ENCODE peak calls at places on chromosomes 3 and 15, in eight cellular contexts. A is esophagus muscularis mucosa; I is mammary epithelial cell; D is endothelial cell of umbilical vein; O is ovary; W is heart right ventricle; B is effector memory CD4-positive, alpha-beta T cell; M is breast epithelium. T is an unnamed sample. For H3K9me3, the result is how much of the 10 kb centered on the place peaks cover.

GRCh38 chr3:4935347-4935746 is 43.9 kb upstream of the BHLHE40 start:
- DNase-seq in O (no peak), W (no peak), D (no peak), M (no peak), A (no peak), B (no peak), I (peak), T (no peak)

GRCh38 chr3:190286014-190286413 is 36.2 kb downstream of the CLDN1 start:
- DNase-seq in O (no peak), W (no peak), A (no peak), B (no peak), D (no peak), I (no peak), M (no peak), T (no peak)

GRCh38 chr3:187027531-187027936 is 97.2 kb downstream of the ST6GAL1 start:
- DNase-seq in B (peak), M (no peak), I (no peak), A (no peak), W (no peak), D (no peak), O (no peak), T (no peak)

GRCh38 chr15:60928987-60929386 is 300.1 kb downstream of the RORA start:
- DNase-seq in I (no peak), M (no peak), D (no peak), B (no peak), W (no peak), O (no peak), A (no peak), T (no peak)

GRCh38 chr3:142223282-142223681 is 2.1 kb downstream of the GK5 start:
- DNase-seq in B (no peak), I (no peak), W (no peak), M (no peak), A (no peak), D (no peak), O (no peak), T (no peak)

GRCh38 chr3:165635791-165636681 is 201.2 kb downstream of the BCHE start:
- DNase-seq in B (no peak), A (no peak), O (no peak), M (no peak), I (no peak), W (no peak), D (no peak), T (no peak)

GRCh38 chr3:29282431-29283296 is 1.8 kb downstream of the RBMS3 start:
- DNase-seq in O (no peak), A (no peak), M (no peak), D (peak), I (peak), B (no peak), W (no peak), T (no peak)

GRCh38 chr3:63333815-63334214 is 55.7 kb downstream of the SYNPR start:
- DNase-seq in I (no peak), M (no peak), W (no peak), D (no peak), A (no peak), B (no peak), O (no peak), T (no peak)

GRCh38 chr15:62291262-62291661 is 126.2 kb upstream of the C2CD4B start:
- DNase-seq in A (no peak), I (no peak), B (no peak), W (no peak), M (no peak), O (no peak), D (no peak), T (no peak)

GRCh38 chr15:98674336-98674735 is 26.0 kb downstream of the IGF1R start:
- DNase-seq in A (no peak), D (peak), O (no peak), B (no peak), W (peak), I (no peak), M (no peak), T (no peak)

GRCh38 chr15:37015476-37015875 is 84.9 kb downstream of the MEIS2 start:
- DNase-seq in O (no peak), B (no peak), M (no peak), A (no peak), D (no peak), W (no peak), I (no peak), T (no peak)

GRCh38 chr3:65033577-65033976 is 345.8 kb upstream of the ADAMTS9 start:
- DNase-seq in A (no peak), B (no peak), O (no peak), W (no peak), M (no peak), I (no peak), D (no peak), T (no peak)

GRCh38 chr15:37045859-37046318 is 54.5 kb downstream of the MEIS2 start:
- DNase-seq in W (no peak), I (no peak), D (no peak), B (no peak), A (no peak), M (no peak), O (no peak), T (no peak)

GRCh38 chr3:173737167-173737808 is 339.7 kb downstream of the NLGN1 start:
- DNase-seq in M (no peak), B (no peak), W (no peak), A (no peak), D (no peak), O (no peak), I (peak), T (no peak)

GRCh38 chr15:82100116-82100795 is 54.4 kb upstream of the MEX3B start:
- DNase-seq in W (no peak), A (no peak), B (no peak), M (no peak), I (no peak), O (no peak), D (no peak), T (no peak)

GRCh38 chr3:103924544-103924943 is 1442.2 kb upstream of the ALCAM start:
- DNase-seq in A (no peak), W (no peak), O (no peak), I (no peak), B (no peak), M (no peak), D (no peak), T (no peak)

GRCh38 chr3:45690331-45691035 is 1.3 kb downstream of the SACM1L start:
- DNase-seq in B (no peak), D (peak), I (peak), W (no peak), M (no peak), O (no peak), A (no peak), T (no peak)

GRCh38 chr3:144660097-144660496 is 688.5 kb downstream of the DIPK2A start:
- DNase-seq in O (no peak), D (no peak), W (no peak), I (no peak), B (no peak), A (no peak), M (no peak), T (no peak)

GRCh38 chr3:52839892-52840545 is 5.2 kb upstream of the MUSTN1 start:
- DNase-seq in W (no peak), D (no peak), I (no peak), A (no peak), B (no peak), M (no peak), O (no peak), T (no peak)

GRCh38 chr15:58361291-58361759 is 70.5 kb upstream of the LIPC start:
- DNase-seq in B (no peak), D (no peak), A (peak), I (no peak), M (no peak), O (no peak), W (no peak), T (no peak)

GRCh38 chr3:184780981-184781515 is 30.9 kb upstream of the VPS8 start:
- DNase-seq in A (no peak), W (no peak), I (no peak), O (no peak), D (no peak), M (no peak), B (no peak), T (no peak)

GRCh38 chr3:69400688-69401087 is 14.8 kb upstream of the FRMD4B start:
- DNase-seq in A (no peak), B (no peak), M (no peak), W (no peak), I (no peak), O (no peak), D (no peak), T (no peak)

GRCh38 chr15:35182841-35183479 is 97.9 kb upstream of the NANOGP8 start:
- DNase-seq in I (no peak), M (no peak), W (no peak), B (no peak), O (no peak), D (no peak), A (no peak), T (no peak)

GRCh38 chr15:68500363-68501317 is 68.7 kb upstream of the ITGA11 start:
- DNase-seq in M (no peak), I (no peak), A (peak), O (no peak), B (no peak), W (no peak), D (no peak), T (no peak)

GRCh38 chr3:55128201-55128870 is 200.5 kb upstream of the LRTM1 start:
- DNase-seq in W (no peak), A (no peak), O (no peak), D (no peak), B (no peak), I (no peak), M (no peak), T (no peak)

GRCh38 chr3:127670229-127670559 is 2.6 kb upstream of the ABTB1 start:
- DNase-seq in D (no peak), A (no peak), I (no peak), M (no peak), O (no peak), W (no peak), B (no peak), T (no peak)

GRCh38 chr3:169455472-169455871 is 208.0 kb downstream of the MECOM start:
- DNase-seq in I (peak), W (no peak), M (no peak), O (no peak), B (no peak), D (no peak), A (no peak), T (no peak)

GRCh38 chr15:87660494-87661129 is 595.9 kb downstream of the NTRK3 start:
- DNase-seq in M (no peak), B (no peak), I (no peak), W (no peak), O (no peak), A (no peak), D (no peak), T (no peak)

GRCh38 chr3:57582470-57583168 is 14.5 kb downstream of the ARF4 start:
- DNase-seq in I (peak), O (no peak), M (peak), D (no peak), B (no peak), A (no peak), W (no peak), T (no peak)

GRCh38 chr3:172213168-172213567 is 173.8 kb downstream of the FNDC3B start:
- DNase-seq in M (no peak), A (no peak), W (no peak), I (peak), O (no peak), B (no peak), D (no peak), T (no peak)

GRCh38 chr15:95345867-95346266 is 984.6 kb upstream of the NR2F2 start:
- DNase-seq in O (no peak), W (no peak), I (no peak), D (no peak), B (no peak), A (no peak), M (no peak), T (no peak)
- H3K9me3 ChIP-seq in O (under half), W (under half), I (under half), D (under half), B (under half), A (under half), M (under half), T (under half)

GRCh38 chr15:27623560-27624305 is 475.4 kb downstream of the OCA2 start:
- DNase-seq in O (no peak), B (no peak), M (no peak), W (no peak), A (no peak), D (no peak), I (no peak), T (no peak)
- H3K9me3 ChIP-seq in O (under half), B (under half), M (under half), W (under half), A (under half), D (under half), I (under half), T (under half)

GRCh38 chr3:24195504-24196230 is 250.6 kb downstream of the NR1D2 start:
- DNase-seq in A (no peak), D (no peak), M (no peak), W (no peak), B (no peak), O (no peak), I (no peak), T (no peak)
- H3K9me3 ChIP-seq in A (under half), D (under half), M (under half), W (under half), B (under half), O (under half), I (under half), T (under half)

DNA sequence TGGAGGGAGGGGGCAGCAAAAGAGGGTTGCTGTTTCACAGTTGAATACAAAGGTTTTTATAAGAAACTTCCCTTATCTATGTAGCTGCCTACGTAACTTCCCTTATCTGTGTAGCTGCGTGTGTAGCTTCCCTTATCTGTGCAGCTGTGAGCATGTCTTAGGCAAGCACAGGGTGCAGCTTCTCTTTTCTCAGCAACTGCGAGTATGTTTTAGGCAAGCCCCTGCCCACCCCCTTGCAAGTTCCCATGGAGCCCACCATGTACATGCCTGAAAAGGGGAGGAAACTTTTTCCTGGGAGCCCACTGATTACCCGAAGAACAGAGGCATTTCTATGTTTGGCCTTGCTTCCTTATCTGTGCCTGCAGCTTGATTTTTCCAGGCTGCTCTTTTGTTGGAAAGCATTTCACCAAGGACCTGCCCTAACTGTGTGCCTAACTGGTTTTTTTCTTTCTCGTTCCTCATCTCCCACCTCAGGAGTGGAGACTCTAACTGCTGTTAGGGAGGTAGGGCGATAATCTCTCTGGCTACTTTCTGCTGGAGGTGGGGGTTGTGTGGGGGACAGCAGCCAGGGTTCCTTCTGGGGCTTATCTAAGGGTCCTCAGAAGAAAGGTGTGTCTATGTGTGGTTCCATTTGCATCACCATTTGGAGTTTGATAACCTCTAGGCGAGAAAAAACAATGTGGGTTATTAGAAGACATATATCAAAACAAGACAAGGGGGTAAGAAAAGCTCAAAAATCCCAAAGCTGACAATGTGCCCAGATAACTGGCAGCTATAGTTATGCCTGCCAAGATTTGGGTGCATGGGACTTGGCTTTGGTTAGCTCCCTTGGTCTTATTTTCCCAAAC is 26.0 kb downstream of the SORD start:
- DNase-seq in I (no peak), M (no peak), A (no peak), O (no peak), B (no peak), W (peak), D (no peak), T (no peak)
- H3K9me3 ChIP-seq in I (under half), M (under half), A (under half), O (under half), B (under half), W (under half), D (under half), T (under half)

GRCh38 chr15:25089577-25089976 is 134.8 kb downstream of the SNRPN start:
- DNase-seq in A (no peak), D (no peak), O (no peak), B (no peak), I (no peak), M (no peak), W (no peak), T (no peak)

GRCh38 chr15:25087137-25087536 is 132.3 kb downstream of the SNRPN start:
- DNase-seq in D (no peak), M (no peak), W (no peak), A (no peak), I (no peak), O (no peak), B (no peak), T (no peak)

GRCh38 chr15:25091421-25092158 is 136.8 kb downstream of the SNRPN start:
- DNase-seq in I (no peak), M (no peak), B (no peak), O (no peak), D (no peak), W (no peak), A (peak), T (no peak)

GRCh38 chr15:25090073-25090733 is 135.4 kb downstream of the SNRPN start:
- DNase-seq in M (no peak), A (no peak), B (no peak), W (no peak), O (no peak), D (no peak), I (no peak), T (no peak)

GRCh38 chr15:25088261-25088790 is 133.5 kb downstream of the SNRPN start:
- DNase-seq in W (no peak), B (no peak), M (no peak), A (no peak), D (no peak), I (no peak), O (no peak), T (no peak)
- H3K9me3 ChIP-seq in W (half or more), B (half or more), M (half or more), A (under half), D (under half), I (half or more), O (under half), T (under half)

DNA sequence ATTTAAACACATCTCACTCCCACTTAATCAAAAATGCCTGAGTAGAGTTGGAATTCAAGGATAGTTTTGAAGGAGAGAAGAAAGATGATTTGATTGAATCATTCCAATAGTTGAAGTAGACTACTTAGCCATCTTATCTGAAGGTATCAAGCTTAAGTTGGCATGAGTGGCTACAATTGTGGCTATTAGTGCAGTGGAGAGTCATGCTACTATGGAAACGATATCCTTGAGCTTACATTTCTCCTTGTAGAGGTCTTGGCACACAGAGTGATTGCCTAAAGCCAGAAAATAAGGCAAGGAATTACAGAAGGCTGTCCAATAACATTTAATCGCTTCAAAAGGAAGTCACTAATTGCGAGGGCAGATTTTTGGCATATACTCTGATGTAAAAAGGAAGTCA is 1022.7 kb downstream of the IGSF11 start:
- DNase-seq in A (no peak), O (no peak), D (no peak), B (no peak), M (no peak), I (no peak), W (no peak), T (no peak)
- H3K9me3 ChIP-seq in A (under half), O (under half), D (under half), B (under half), M (under half), I (under half), W (under half), T (under half)

DNA sequence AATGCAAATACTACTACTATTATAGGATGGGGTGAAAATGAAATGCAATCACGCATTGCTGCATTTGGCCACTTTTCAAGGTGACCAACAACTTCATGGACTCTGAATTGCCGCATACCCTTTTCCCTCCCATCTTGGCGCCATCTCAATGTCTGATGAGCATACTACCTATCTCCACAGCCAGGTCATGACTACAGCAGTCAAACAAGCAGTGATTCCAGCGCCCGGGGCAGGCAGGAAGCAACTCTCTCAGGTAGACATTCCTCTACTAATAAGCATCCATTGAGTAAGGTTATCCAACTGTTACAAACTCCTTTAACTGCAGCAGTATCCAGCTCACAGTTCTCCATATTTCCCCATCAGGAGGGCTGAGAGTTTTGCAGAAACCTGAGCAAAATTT is 155.4 kb downstream of the ADAMTS17 start:
- DNase-seq in W (no peak), M (no peak), D (no peak), A (no peak), B (no peak), I (no peak), O (no peak), T (no peak)
- H3K9me3 ChIP-seq in W (under half), M (under half), D (under half), A (under half), B (under half), I (under half), O (under half), T (under half)

T was measured in pancreas.